ENCODE peak calls at places on chromosomes 12 and 14, in nine cellular contexts. V, A, L, P, I, X, Z, D and M are unnamed samples.

GRCh38 chr14:51216602-51217001 is 23.4 kb upstream of the TMX1 start:
- DNase-seq in V (no peak), A (no peak), L (no peak), P (no peak), I (no peak), X (no peak), Z (no peak), D (no peak), M (no peak)

GRCh38 chr14:104290756-104291122 is 152.4 kb downstream of the KIF26A start:
- DNase-seq in V (no peak), A (no peak), L (no peak), P (no peak), I (no peak), X (no peak), Z (no peak), D (no peak), M (no peak)

GRCh38 chr12:116591608-116592115 is 32.5 kb downstream of the MAP1LC3B2 start:
- DNase-seq in V (no peak), A (no peak), L (no peak), P (no peak), I (no peak), X (no peak), Z (no peak), D (no peak), M (no peak)

GRCh38 chr12:6553051-6553868 is 2.6 kb downstream of the IFFO1 start:
- DNase-seq in V (no peak), A (peak; percentile 56), L (no peak), P (no peak), I (no peak), X (peak; percentile 63), Z (no peak), D (no peak), M (no peak)

GRCh38 chr14:86055512-86055911 is 525.6 kb downstream of the FLRT2 start:
- DNase-seq in V (no peak), A (no peak), L (peak; percentile 4), P (peak; percentile 18), I (no peak), X (peak; percentile 16), Z (peak; percentile 12), D (no peak), M (peak; percentile 43)

GRCh38 chr12:89844539-89844938 is 135.9 kb upstream of the ATP2B1 start:
- DNase-seq in V (no peak), A (no peak), L (no peak), P (no peak), I (no peak), X (no peak), Z (no peak), D (no peak), M (no peak)

GRCh38 chr12:49971141-49971540 is 1.6 kb upstream of the AQP6 start:
- DNase-seq in V (no peak), A (no peak), L (no peak), P (no peak), I (no peak), X (no peak), Z (no peak), D (no peak), M (no peak)

GRCh38 chr12:10331642-10332239 is 24.1 kb downstream of the KLRD1 start:
- DNase-seq in V (peak; percentile 9), A (peak; percentile 64), L (peak; percentile 78), P (peak; percentile 36), I (peak; percentile 73), X (peak; percentile 81), Z (peak; percentile 55), D (no peak), M (peak; percentile 74)

GRCh38 chr12:67161322-67161918 is 107.7 kb upstream of the CAND1 start:
- DNase-seq in V (peak; percentile 12), A (peak; percentile 22), L (peak; percentile 49), P (peak; percentile 40), I (peak; percentile 14), X (peak; percentile 10), Z (peak; percentile 11), D (peak; percentile 3), M (peak; percentile 26)

GRCh38 chr12:51482808-51483532 is 58.3 kb downstream of the SLC4A8 start:
- DNase-seq in V (peak; percentile 18), A (no peak), L (peak; percentile 16), P (no peak), I (no peak), X (no peak), Z (no peak), D (peak; percentile 5), M (no peak)

GRCh38 chr12:81723361-81723760 is 35.8 kb downstream of the PPFIA2 start:
- DNase-seq in V (no peak), A (no peak), L (no peak), P (no peak), I (no peak), X (no peak), Z (no peak), D (no peak), M (no peak)

GRCh38 chr12:132075026-132075713 is 68.9 kb downstream of the DDX51 start:
- DNase-seq in V (no peak), A (no peak), L (no peak), P (no peak), I (no peak), X (no peak), Z (no peak), D (no peak), M (no peak)

GRCh38 chr14:74596747-74597456 is 15.1 kb downstream of the LTBP2 start:
- DNase-seq in V (no peak), A (no peak), L (no peak), P (no peak), I (no peak), X (no peak), Z (no peak), D (no peak), M (no peak)

GRCh38 chr12:111440631-111441030 is 34.9 kb downstream of the SH2B3 start:
- DNase-seq in V (no peak), A (no peak), L (no peak), P (no peak), I (no peak), X (no peak), Z (no peak), D (no peak), M (no peak)